ENCODE peak calls at places on chromosomes 6 and 20, in four cellular contexts. I is A549, S is HepG2, X is H1. P is an unnamed sample.

GRCh38 chr6:16450285-16450684 is 211.9 kb downstream of the GMPR start:
- DNase-seq in S (no peak), I (no peak), X (no peak), P (no peak)

GRCh38 chr20:41232971-41233926 is 84.3 kb downstream of the ZHX3 start:
- DNase-seq in I (peak), S (no peak), X (no peak), P (no peak)

GRCh38 chr20:33443006-33443511 is 504 bp downstream of the SNTA1 start:
- DNase-seq in X (no peak), S (no peak), I (peak), P (peak)

GRCh38 chr20:59708326-59708725 is 104.0 kb downstream of the PHACTR3 start:
- DNase-seq in S (no peak), I (no peak), X (no peak), P (no peak)

GRCh38 chr6:56949925-56950495 is 4.9 kb upstream of the BEND6 start:
- DNase-seq in I (no peak), X (no peak), S (no peak), P (no peak)

GRCh38 chr6:79604583-79605037 is 26.5 kb upstream of the SH3BGRL2 start:
- DNase-seq in I (peak), S (peak), X (no peak), P (peak)

GRCh38 chr6:87350516-87350915 is 5.9 kb downstream of the C6orf163 start:
- DNase-seq in I (no peak), S (no peak), X (no peak), P (no peak)

GRCh38 chr6:32668226-32668747 is 1.8 kb upstream of the HLA-DQB1 start:
- DNase-seq in X (no peak), I (no peak), S (peak), P (no peak)

GRCh38 chr6:31791324-31792089 is 4.0 kb downstream of the VARS1 start:
- DNase-seq in I (peak), X (no peak), S (peak), P (peak)

GRCh38 chr20:49567421-49568256 is at the start of gene PTGIS:
- DNase-seq in X (no peak), I (no peak), S (no peak), P (no peak)

DNA sequence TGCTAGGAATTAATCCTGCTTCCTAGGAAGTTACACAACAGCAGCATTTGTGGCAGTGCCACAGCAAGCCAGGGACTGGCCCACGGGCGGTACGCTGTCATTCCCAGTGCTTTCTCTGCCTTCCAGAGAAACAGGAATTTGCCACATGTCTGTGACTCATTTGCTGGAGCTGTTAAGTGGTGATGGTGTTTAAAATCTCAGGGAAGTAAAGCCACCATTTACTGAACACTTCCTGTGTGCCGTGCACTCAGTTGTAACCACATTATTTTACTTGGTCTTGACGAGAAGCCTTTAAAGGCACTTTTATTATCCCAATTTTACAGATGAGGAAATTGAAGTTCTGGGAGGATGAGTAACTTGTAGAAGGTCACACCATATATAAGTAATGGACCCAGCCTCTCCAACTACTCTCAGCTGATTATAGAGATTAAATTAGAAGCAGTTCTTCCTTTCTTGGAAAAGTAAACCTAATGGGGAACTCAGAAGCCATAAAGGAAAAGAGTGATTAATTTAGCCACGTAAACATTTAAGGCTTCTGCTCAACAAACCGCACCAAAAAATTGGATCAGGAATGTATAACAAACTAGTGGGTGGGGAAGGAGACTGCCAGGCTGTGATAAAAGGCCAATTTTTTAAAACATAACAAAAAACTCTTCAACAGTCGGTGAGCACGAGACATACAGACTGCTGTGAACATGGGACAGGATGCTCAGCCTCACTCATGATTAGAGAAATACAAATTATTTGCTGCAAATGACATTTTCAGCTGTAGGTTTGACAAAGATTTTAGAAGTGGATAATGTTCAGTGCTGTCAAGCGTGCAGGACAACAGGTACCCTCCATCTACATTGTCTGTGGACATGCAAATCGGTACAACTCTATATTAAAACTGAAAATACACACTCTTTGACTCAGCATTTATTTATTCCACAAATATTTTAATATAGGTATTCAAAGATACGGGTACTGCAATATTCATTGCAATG is 311.2 kb downstream of the NRN1 start:
- DNase-seq in I (no peak), X (no peak), S (no peak), P (no peak)
- TF ChIP-seq PHF8 in I (no peak), X (no peak), S (no peak), P (no peak)

GRCh38 chr20:61719691-61720347 is 345.9 kb downstream of the TAF4 start:
- DNase-seq in I (no peak), S (no peak), X (no peak), P (no peak)
- TF ChIP-seq PHF8 in I (no peak), S (no peak), X (no peak), P (no peak)

GRCh38 chr6:159809149-159809548 is 9.1 kb downstream of the PNLDC1 start:
- DNase-seq in X (no peak), I (no peak), S (no peak), P (no peak)

GRCh38 chr6:159806021-159806458 is 6.0 kb downstream of the PNLDC1 start:
- DNase-seq in S (peak), X (no peak), I (no peak), P (no peak)

GRCh38 chr6:159807150-159807859 is 7.2 kb downstream of the PNLDC1 start:
- DNase-seq in S (peak), I (no peak), X (no peak), P (no peak)

GRCh38 chr6:159805418-159806020 is 5.4 kb downstream of the PNLDC1 start:
- DNase-seq in S (no peak), X (no peak), I (no peak), P (no peak)

GRCh38 chr6:159808647-159809046 is 8.6 kb downstream of the PNLDC1 start:
- DNase-seq in X (no peak), S (no peak), I (no peak), P (no peak)
- TF ChIP-seq PHF8 in X (no peak), S (no peak), I (no peak), P (no peak)

GRCh38 chr6:137102851-137103492 is 58.2 kb upstream of the IL20RA start:
- DNase-seq in X (no peak), S (no peak), I (no peak), P (no peak)

GRCh38 chr6:137107767-137108105 is 63.0 kb upstream of the IL20RA start:
- DNase-seq in I (no peak), S (no peak), X (no peak), P (no peak)

GRCh38 chr6:137105375-137105774 is 60.6 kb upstream of the IL20RA start:
- DNase-seq in X (no peak), S (no peak), I (no peak), P (no peak)

GRCh38 chr6:137104926-137105325 is 60.2 kb upstream of the IL20RA start:
- DNase-seq in X (no peak), I (no peak), S (no peak), P (no peak)

GRCh38 chr6:137106183-137106582 is 61.4 kb upstream of the IL20RA start:
- DNase-seq in X (no peak), S (no peak), I (no peak), P (no peak)
- TF ChIP-seq PHF8 in X (no peak), S (no peak), I (no peak), P (no peak)

DNA sequence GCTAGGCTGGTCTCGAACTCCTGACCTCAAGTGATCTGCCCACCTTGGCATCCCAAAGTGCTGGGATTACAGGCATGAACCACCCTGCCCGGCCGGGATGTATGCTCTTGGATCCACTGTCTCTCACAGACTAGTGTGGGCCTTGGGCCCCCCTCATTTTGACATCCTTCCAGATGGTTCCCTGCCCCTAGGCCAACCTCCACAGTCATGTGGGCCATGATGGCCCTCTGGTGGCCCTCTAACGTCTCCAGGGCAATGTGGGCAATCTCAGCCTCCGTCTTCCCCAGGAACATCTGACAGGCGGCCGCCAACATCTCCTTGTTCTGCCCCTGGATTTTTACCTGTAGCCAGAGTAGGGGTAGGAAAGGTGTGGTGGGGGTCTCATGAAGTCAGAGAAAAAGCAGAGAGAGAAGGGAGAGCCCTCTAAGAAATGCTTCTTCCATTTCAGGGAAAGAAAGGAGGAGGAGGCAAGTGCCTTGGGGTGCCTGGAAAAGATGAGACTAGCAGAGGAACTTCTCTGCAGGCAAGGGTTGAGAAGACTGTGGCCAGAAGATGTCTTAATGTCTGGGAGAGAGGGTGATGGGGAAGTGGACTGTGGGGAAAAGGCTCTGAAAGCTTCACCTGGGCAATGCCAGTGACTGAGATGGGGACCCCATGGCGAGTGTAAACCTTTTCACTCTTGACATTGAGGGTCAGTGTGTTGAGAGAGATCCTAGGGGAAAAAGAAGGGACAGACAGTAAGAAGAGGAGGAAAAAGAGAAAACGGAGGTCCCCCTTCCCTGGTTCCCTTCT is 1.3 kb downstream of the FLOT1 start:
- DNase-seq in S (no peak), I (no peak), X (no peak), P (no peak)
- TF ChIP-seq PHF8 in S (no peak), I (no peak), X (no peak), P (no peak)

P was measured in K562.